ENCODE peak calls at places on chromosomes 13 and 19, in ten cellular contexts. T is astrocyte of the spinal cord, O is cardiac fibroblast, X is fibroblast of mammary gland, C is ascending aorta, J is fibroblast of villous mesenchyme, D is lower leg skin, L is tibial nerve, N is bronchial epithelial cell, F is fibroblast of the aortic adventitia. V is an unnamed sample.

GRCh38 chr13:23159587-23160240 is 21.1 kb upstream of the SGCG start:
- DNase-seq in X (no peak), J (no peak), L (no peak), C (no peak), T (no peak), D (no peak), N (no peak), O (no peak), F (no peak), V (no peak)

GRCh38 chr19:2983351-2984195 is 6.2 kb downstream of the TLE6 start:
- DNase-seq in X (peak), J (peak), F (peak), T (peak), L (peak), N (peak), O (peak), D (no peak), C (peak), V (peak)

GRCh38 chr13:95160112-95160906 is 140.9 kb downstream of the ABCC4 start:
- DNase-seq in N (peak), O (peak), J (peak), T (no peak), C (no peak), F (no peak), X (no peak), D (no peak), L (no peak), V (peak)

GRCh38 chr19:16228637-16229321 is 31.1 kb downstream of the AP1M1 start:
- DNase-seq in T (no peak), C (no peak), O (no peak), D (no peak), F (no peak), N (no peak), X (no peak), J (no peak), L (no peak), V (no peak)

GRCh38 chr13:107144432-107144831 is 576.5 kb upstream of the ARGLU1 start:
- DNase-seq in T (peak), N (peak), X (peak), C (no peak), L (no peak), F (no peak), D (no peak), O (peak), J (peak), V (peak)

GRCh38 chr19:5809053-5809452 is 4.2 kb downstream of the NRTN start:
- DNase-seq in N (peak), J (no peak), T (no peak), D (no peak), X (no peak), O (no peak), F (no peak), L (no peak), C (no peak), V (no peak)

GRCh38 chr19:19381007-19381926 is 24.2 kb upstream of the GATAD2A start:
- DNase-seq in X (no peak), N (no peak), T (no peak), F (no peak), L (no peak), C (no peak), J (no peak), D (no peak), O (no peak), V (no peak)

GRCh38 chr13:101706651-101707050 is 254.2 kb downstream of the ITGBL1 start:
- DNase-seq in O (peak), X (peak), J (peak), L (no peak), D (peak), T (peak), N (peak), F (peak), C (no peak), V (peak)

GRCh38 chr13:27293873-27294515 is 23.4 kb downstream of the RASL11A start:
- DNase-seq in T (no peak), F (no peak), N (no peak), L (no peak), C (no peak), X (no peak), O (no peak), D (no peak), J (no peak), V (no peak)

GRCh38 chr13:27296496-27296895 is 25.9 kb downstream of the RASL11A start:
- DNase-seq in O (no peak), F (no peak), C (no peak), X (no peak), N (no peak), T (peak), J (no peak), D (no peak), L (no peak), V (no peak)

GRCh38 chr13:27295660-27296059 is 25.0 kb downstream of the RASL11A start:
- DNase-seq in L (no peak), T (no peak), O (no peak), C (no peak), F (no peak), D (no peak), X (no peak), N (no peak), J (no peak), V (no peak)

GRCh38 chr13:27293051-27293691 is 22.5 kb downstream of the RASL11A start:
- DNase-seq in N (no peak), D (no peak), T (no peak), F (no peak), O (no peak), C (no peak), J (no peak), X (no peak), L (no peak), V (no peak)

GRCh38 chr13:27295096-27295495 is 24.5 kb downstream of the RASL11A start:
- DNase-seq in N (no peak), C (no peak), F (no peak), T (no peak), X (no peak), O (no peak), J (no peak), L (no peak), D (no peak), V (no peak)
- H3K4me3 ChIP-seq in N (no peak), C (no peak), F (no peak), T (no peak), X (no peak), O (no peak), J (no peak), L (no peak), D (no peak), V (no peak)

DNA sequence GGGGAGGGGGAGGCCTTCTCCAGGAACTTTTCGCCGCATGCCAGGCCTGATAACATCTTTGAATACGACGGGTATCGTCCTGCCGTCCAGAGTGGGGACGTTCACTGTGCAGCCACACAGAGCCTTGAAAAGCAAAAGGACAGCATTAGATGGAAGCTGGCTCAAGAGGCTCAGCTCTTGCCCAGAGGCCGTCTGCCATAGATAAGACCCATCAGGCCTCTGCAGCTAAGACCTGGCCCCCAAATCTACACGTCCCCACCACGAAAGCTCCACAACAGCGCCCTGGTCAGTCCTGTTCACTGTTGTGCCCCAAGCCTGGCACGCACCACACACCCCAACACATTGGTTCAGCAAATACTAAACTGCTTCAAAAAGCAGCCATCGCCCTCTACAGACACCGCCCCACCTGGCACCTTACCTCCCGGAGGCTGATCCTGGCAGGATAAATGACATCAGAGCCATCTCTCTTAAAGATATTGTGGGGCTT is 2.1 kb downstream of the DNAJB1 start:
- DNase-seq in J (no peak), D (no peak), L (no peak), F (no peak), T (no peak), X (no peak), C (no peak), O (no peak), N (no peak), V (no peak)
- TF ChIP-seq CTCF in J (no peak), D (no peak), L (no peak), F (no peak), T (no peak), X (no peak), C (no peak), O (no peak), N (peak), V (no peak)

GRCh38 chr19:28393574-28394336 is 819.2 kb downstream of the UQCRFS1 start:
- DNase-seq in C (no peak), T (no peak), L (no peak), N (no peak), F (no peak), D (no peak), J (no peak), X (peak), O (no peak), V (no peak)
- H3K4me3 ChIP-seq in C (no peak), T (no peak), L (no peak), N (no peak), F (no peak), D (no peak), J (no peak), X (no peak), O (no peak), V (no peak)

DNA sequence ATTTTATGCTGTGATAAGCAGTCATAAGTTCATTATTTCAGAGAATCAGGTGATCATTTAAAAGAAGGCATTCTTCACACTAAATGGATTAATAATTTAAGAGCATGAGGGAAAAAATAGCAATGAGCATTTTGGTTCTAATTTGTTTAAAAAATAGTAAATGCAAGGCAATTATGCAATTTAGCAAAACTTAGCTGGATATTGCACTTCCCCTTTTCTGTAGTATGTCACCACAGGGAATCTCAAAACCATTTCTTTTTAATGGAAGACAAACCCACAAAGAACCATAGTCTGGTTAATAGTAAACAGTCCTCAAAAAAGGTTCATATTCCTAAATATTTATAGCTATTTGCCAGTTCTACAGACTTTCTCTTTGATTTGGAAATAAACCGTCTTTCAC is 30.2 kb downstream of the COG6 start:
- DNase-seq in X (no peak), O (no peak), T (no peak), L (no peak), D (no peak), J (no peak), N (no peak), C (no peak), F (no peak), V (no peak)
- TF ChIP-seq CTCF in X (no peak), O (no peak), T (no peak), L (no peak), D (no peak), J (no peak), N (no peak), C (no peak), F (no peak), V (no peak)

GRCh38 chr19:51572415-51572814 is 1.3 kb downstream of the ZNF175 start:
- DNase-seq in C (no peak), L (no peak), N (no peak), O (peak), T (no peak), X (peak), D (no peak), F (peak), J (no peak), V (no peak)
- H3K4me3 ChIP-seq in C (no peak), L (peak), N (no peak), O (peak), T (peak), X (peak), D (no peak), F (peak), J (peak), V (peak)

GRCh38 chr19:29715695-29716581 is 877 bp upstream of the C19orf12 start:
- DNase-seq in T (peak), X (peak), D (no peak), F (peak), L (no peak), C (no peak), N (peak), J (no peak), O (peak), V (peak)

GRCh38 chr19:29711584-29712132 is 3.4 kb downstream of the C19orf12 start:
- DNase-seq in N (no peak), C (no peak), D (no peak), L (no peak), T (no peak), X (no peak), F (no peak), O (no peak), J (no peak), V (no peak)

GRCh38 chr19:29714371-29714952 is 599 bp downstream of the C19orf12 start:
- DNase-seq in J (peak), O (no peak), D (no peak), X (no peak), F (no peak), C (no peak), T (peak), L (no peak), N (peak), V (no peak)

GRCh38 chr19:29714953-29715694 is at the start of gene C19orf12:
- DNase-seq in N (no peak), D (no peak), L (no peak), X (peak), T (peak), O (peak), J (peak), F (peak), C (peak), V (peak)

GRCh38 chr19:29712744-29713516 is 2.1 kb downstream of the C19orf12 start:
- DNase-seq in J (no peak), L (no peak), O (no peak), C (no peak), D (no peak), T (no peak), F (no peak), X (no peak), N (no peak), V (no peak)
- TF ChIP-seq CTCF in J (no peak), L (no peak), O (no peak), C (no peak), D (no peak), T (no peak), F (no peak), X (no peak), N (no peak), V (no peak)

GRCh38 chr13:42707596-42707995 is 73.8 kb upstream of the FAM216B start:
- DNase-seq in F (peak), T (peak), X (peak), N (peak), C (no peak), L (no peak), D (no peak), O (peak), J (peak), V (peak)
- H3K4me3 ChIP-seq in F (no peak), T (no peak), X (no peak), N (no peak), C (no peak), L (no peak), D (no peak), O (no peak), J (no peak), V (no peak)

GRCh38 chr19:58473775-58474174 is 2.4 kb upstream of the ZNF446 start:
- DNase-seq in N (no peak), J (no peak), L (no peak), X (no peak), T (no peak), D (no peak), C (no peak), F (no peak), O (no peak), V (no peak)

GRCh38 chr19:58474997-58475713 is 997 bp upstream of the ZNF446 start:
- DNase-seq in J (no peak), N (no peak), F (no peak), C (no peak), L (no peak), X (peak), D (no peak), O (no peak), T (no peak), V (no peak)

GRCh38 chr19:58476498-58477015 is 405 bp downstream of the ZNF446 start:
- DNase-seq in F (peak), J (peak), O (peak), C (peak), N (no peak), T (peak), L (no peak), D (no peak), X (peak), V (peak)

GRCh38 chr19:58475714-58476497 is at the start of gene ZNF446:
- DNase-seq in D (peak), L (peak), O (peak), N (peak), T (peak), C (peak), F (peak), X (peak), J (peak), V (peak)

DNA sequence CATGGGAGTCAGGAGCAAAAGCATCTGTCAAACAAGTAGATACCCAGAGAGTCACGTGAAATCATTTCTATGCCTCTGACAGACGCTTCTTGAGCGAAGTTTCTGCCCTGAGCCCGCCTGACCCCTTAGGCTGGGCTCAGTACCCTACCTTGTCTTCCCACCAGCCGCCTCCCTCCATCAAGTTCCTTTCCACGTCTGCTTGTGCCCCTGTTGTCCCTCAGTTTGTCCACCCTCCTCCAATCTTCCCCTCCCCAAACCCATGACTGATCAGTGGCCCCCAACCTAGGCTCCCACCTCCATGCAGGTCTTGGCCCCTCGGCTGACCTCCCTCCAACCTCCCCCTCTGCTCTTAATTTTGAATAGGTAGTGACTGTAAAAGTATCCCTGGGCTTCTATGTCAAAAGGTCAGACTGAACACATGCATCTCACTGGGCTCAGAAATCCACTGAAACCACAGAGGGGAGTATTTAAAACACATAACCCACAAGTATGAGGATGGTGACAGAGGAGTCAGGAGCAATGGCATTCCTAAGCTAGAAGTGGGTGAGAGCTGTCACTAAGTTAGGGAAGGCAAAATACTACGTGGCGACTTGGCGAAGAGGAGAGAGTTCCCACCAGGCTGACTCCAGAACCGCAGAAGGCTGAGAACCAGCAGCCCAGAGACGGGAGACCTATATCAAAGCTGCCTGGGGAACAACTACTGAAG is 1.7 kb upstream of the ZNF446 start:
- DNase-seq in O (peak), D (no peak), X (peak), N (no peak), T (peak), C (no peak), J (peak), F (peak), L (no peak), V (peak)
- TF ChIP-seq CTCF in O (no peak), D (no peak), X (no peak), N (no peak), T (no peak), C (no peak), J (no peak), F (no peak), L (no peak), V (no peak)

DNA sequence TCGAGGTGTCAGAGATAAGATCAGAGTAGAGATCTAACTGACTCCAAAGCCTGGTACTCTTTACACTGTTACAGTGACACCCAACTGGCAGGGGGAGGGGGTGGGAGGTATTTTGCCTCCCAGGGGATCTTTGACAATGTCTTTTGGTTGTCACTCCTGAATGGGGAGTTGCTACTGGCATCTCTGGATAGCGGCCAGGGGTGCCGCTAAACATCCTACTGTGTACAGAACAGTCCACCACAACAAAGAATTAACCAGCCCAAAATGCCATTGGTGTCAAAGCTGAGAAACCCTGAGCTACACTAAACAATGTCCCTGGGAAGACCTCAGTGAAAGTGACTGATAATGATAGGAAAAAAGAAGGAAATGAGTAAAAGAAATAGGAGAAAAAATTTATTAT is 3.2 kb downstream of the FPR3 start:
- DNase-seq in O (no peak), N (no peak), T (no peak), X (no peak), L (no peak), C (no peak), F (no peak), D (no peak), J (no peak), V (no peak)
- H3K4me3 ChIP-seq in O (no peak), N (no peak), T (no peak), X (no peak), L (no peak), C (no peak), F (no peak), D (no peak), J (no peak), V (no peak)

GRCh38 chr19:45863335-45863839 is 440 bp upstream of the SYMPK start:
- DNase-seq in N (no peak), T (no peak), L (no peak), D (no peak), X (no peak), J (no peak), C (no peak), F (no peak), O (no peak), V (no peak)

GRCh38 chr19:45864629-45865082 is 530 bp downstream of the FOXA3 start:
- DNase-seq in L (no peak), X (no peak), F (no peak), N (no peak), T (no peak), C (no peak), D (no peak), O (no peak), J (no peak), V (no peak)

GRCh38 chr19:45865269-45865948 is 1.3 kb downstream of the FOXA3 start:
- DNase-seq in J (no peak), F (no peak), N (no peak), X (no peak), D (no peak), C (no peak), T (no peak), O (no peak), L (no peak), V (no peak)

GRCh38 chr19:45862564-45863334 is at the start of gene SYMPK:
- DNase-seq in J (peak), F (peak), X (peak), C (peak), L (peak), D (peak), T (peak), N (peak), O (peak), V (peak)

GRCh38 chr19:45863840-45864628 is at the start of gene FOXA3:
- DNase-seq in C (peak), J (peak), D (no peak), O (peak), L (no peak), T (peak), X (peak), F (no peak), N (no peak), V (peak)
- TF ChIP-seq CTCF in C (peak), J (peak), D (no peak), O (peak), L (peak), T (peak), X (no peak), F (peak), N (peak), V (peak)

V was measured in fibroblast of pulmonary artery.